ENCODE peak calls at places on chromosomes 7 and 10, in seven cellular contexts. One of them, this sample, is unnamed.

GRCh38 chr10:47405829-47406547 is 21.9 kb upstream of the ZNF488 start:
- DNase-seq in IMR-90: no peak
- DNase-seq in astrocyte: no peak
- DNase-seq in neural progenitor cell: no peak
- DNase-seq in uterus: peak; percentile 4
- DNase-seq in left ventricle myocardium inferior: no peak
- DNase-seq in transverse colon: no peak
- DNase-seq in this sample: no peak

GRCh38 chr10:2137549-2138174 is 400.3 kb upstream of the ADARB2 start:
- DNase-seq in astrocyte: no peak
- DNase-seq in transverse colon: no peak
- DNase-seq in uterus: no peak
- DNase-seq in neural progenitor cell: peak; percentile 49
- DNase-seq in IMR-90: no peak
- DNase-seq in left ventricle myocardium inferior: no peak
- DNase-seq in this sample: no peak

GRCh38 chr10:16195178-16195769 is 241.5 kb upstream of the PTER start:
- DNase-seq in neural progenitor cell: no peak
- DNase-seq in uterus: no peak
- DNase-seq in astrocyte: no peak
- DNase-seq in left ventricle myocardium inferior: no peak
- DNase-seq in IMR-90: no peak
- DNase-seq in transverse colon: no peak
- DNase-seq in this sample: no peak

GRCh38 chr7:128910569-128910945 is at the start of gene KCP:
- DNase-seq in left ventricle myocardium inferior: no peak
- DNase-seq in neural progenitor cell: peak; percentile 64
- DNase-seq in uterus: no peak
- DNase-seq in IMR-90: no peak
- DNase-seq in transverse colon: no peak
- DNase-seq in astrocyte: no peak
- DNase-seq in this sample: no peak

GRCh38 chr7:50369408-50370026 is 65.0 kb downstream of the IKZF1 start:
- DNase-seq in astrocyte: no peak
- DNase-seq in uterus: no peak
- DNase-seq in IMR-90: no peak
- DNase-seq in left ventricle myocardium inferior: no peak
- DNase-seq in neural progenitor cell: peak; percentile 76
- DNase-seq in transverse colon: no peak
- DNase-seq in this sample: no peak

GRCh38 chr7:99083733-99084132 is 60.2 kb downstream of the SMURF1 start:
- DNase-seq in uterus: no peak
- DNase-seq in neural progenitor cell: no peak
- DNase-seq in astrocyte: no peak
- DNase-seq in IMR-90: no peak
- DNase-seq in transverse colon: no peak
- DNase-seq in left ventricle myocardium inferior: no peak
- DNase-seq in this sample: no peak

GRCh38 chr7:129513546-129513945 is 11.2 kb downstream of the SMKR1 start:
- DNase-seq in left ventricle myocardium inferior: no peak
- DNase-seq in neural progenitor cell: no peak
- DNase-seq in astrocyte: no peak
- DNase-seq in IMR-90: no peak
- DNase-seq in uterus: no peak
- DNase-seq in transverse colon: no peak
- DNase-seq in this sample: no peak

GRCh38 chr10:81873932-81874816 is 820 bp upstream of the NRG3 start:
- DNase-seq in left ventricle myocardium inferior: peak; percentile 29
- DNase-seq in transverse colon: no peak
- DNase-seq in uterus: no peak
- DNase-seq in astrocyte: peak; percentile 12
- DNase-seq in IMR-90: no peak
- DNase-seq in neural progenitor cell: peak; percentile 95
- DNase-seq in this sample: no peak

GRCh38 chr10:93874309-93875031 is 19.3 kb upstream of the SLC35G1 start:
- DNase-seq in neural progenitor cell: no peak
- DNase-seq in IMR-90: no peak
- DNase-seq in astrocyte: no peak
- DNase-seq in left ventricle myocardium inferior: no peak
- DNase-seq in uterus: no peak
- DNase-seq in transverse colon: no peak
- DNase-seq in this sample: no peak

GRCh38 chr10:68223535-68224165 is 8.3 kb downstream of the ATOH7 start:
- DNase-seq in transverse colon: peak; percentile 27
- DNase-seq in IMR-90: no peak
- DNase-seq in left ventricle myocardium inferior: no peak
- DNase-seq in neural progenitor cell: peak; percentile 58
- DNase-seq in astrocyte: no peak
- DNase-seq in uterus: no peak
- DNase-seq in this sample: no peak

GRCh38 chr7:118907911-118908527 is 683.5 kb downstream of the ANKRD7 start:
- DNase-seq in transverse colon: no peak
- DNase-seq in neural progenitor cell: no peak
- DNase-seq in left ventricle myocardium inferior: no peak
- DNase-seq in astrocyte: no peak
- DNase-seq in IMR-90: no peak
- DNase-seq in uterus: no peak
- DNase-seq in this sample: no peak

GRCh38 chr7:10429516-10429915 is 544.2 kb upstream of the PHF14 start:
- DNase-seq in astrocyte: no peak
- DNase-seq in uterus: no peak
- DNase-seq in transverse colon: no peak
- DNase-seq in neural progenitor cell: peak; percentile 51
- DNase-seq in left ventricle myocardium inferior: no peak
- DNase-seq in IMR-90: no peak
- DNase-seq in this sample: no peak

GRCh38 chr10:80579849-80580645 is 42.3 kb downstream of the SH2D4B start:
- DNase-seq in transverse colon: no peak
- DNase-seq in left ventricle myocardium inferior: no peak
- DNase-seq in astrocyte: no peak
- DNase-seq in uterus: no peak
- DNase-seq in neural progenitor cell: no peak
- DNase-seq in IMR-90: no peak
- DNase-seq in this sample: no peak

GRCh38 chr7:47221826-47222225 is 360.1 kb downstream of the TNS3 start:
- DNase-seq in uterus: no peak
- DNase-seq in astrocyte: no peak
- DNase-seq in left ventricle myocardium inferior: no peak
- DNase-seq in transverse colon: no peak
- DNase-seq in IMR-90: peak; percentile 19
- DNase-seq in neural progenitor cell: no peak
- DNase-seq in this sample: no peak

GRCh38 chr7:97733276-97734206 is 1.7 kb downstream of the TAC1 start:
- DNase-seq in astrocyte: no peak
- DNase-seq in neural progenitor cell: peak; percentile 76
- DNase-seq in transverse colon: no peak
- DNase-seq in left ventricle myocardium inferior: no peak
- DNase-seq in uterus: peak; percentile 13
- DNase-seq in IMR-90: no peak
- DNase-seq in this sample: peak; percentile 8

DNA sequence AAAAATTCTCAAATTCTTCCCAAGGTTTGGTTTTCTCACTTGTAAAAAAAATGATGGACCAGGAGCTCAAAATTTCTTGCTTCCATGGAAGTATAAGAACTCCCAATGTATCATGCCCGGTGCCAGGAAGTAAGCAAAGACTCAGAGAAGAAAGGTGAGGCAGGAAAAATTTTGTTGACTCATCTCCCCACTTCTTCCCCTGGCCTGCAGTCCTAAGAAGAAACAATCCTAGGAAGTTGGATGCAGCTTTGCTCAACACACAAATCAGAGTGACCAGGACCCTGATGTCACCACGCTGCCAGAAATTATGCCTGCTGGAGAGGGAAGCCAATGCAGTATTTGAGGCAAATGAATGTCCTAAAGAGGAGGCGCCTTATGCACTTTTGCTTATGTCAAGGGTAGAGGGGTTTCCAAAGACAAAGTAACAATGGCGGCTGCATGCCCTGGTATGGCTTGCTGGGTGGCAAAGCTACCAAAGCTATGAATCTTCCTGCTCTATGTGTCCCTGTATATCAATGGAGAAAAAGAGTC is 163.6 kb downstream of the NEURL1 start:
- DNase-seq in left ventricle myocardium inferior: no peak
- DNase-seq in uterus: no peak
- DNase-seq in neural progenitor cell: no peak
- DNase-seq in IMR-90: no peak
- DNase-seq in transverse colon: no peak
- DNase-seq in astrocyte: no peak
- DNase-seq in this sample: no peak
- H3K4me1 ChIP-seq in left ventricle myocardium inferior: peaks cover 56% of the 10 kb centered on the region
- H3K4me1 ChIP-seq in uterus: peaks cover 22% of the 10 kb centered on the region
- H3K4me1 ChIP-seq in neural progenitor cell: peaks cover 30% of the 10 kb centered on the region
- H3K4me1 ChIP-seq in IMR-90: peaks cover 17% of the 10 kb centered on the region
- H3K4me1 ChIP-seq in transverse colon: peaks cover 40% of the 10 kb centered on the region
- H3K4me1 ChIP-seq in astrocyte: peaks cover 25% of the 10 kb centered on the region
- H3K4me1 ChIP-seq in this sample: peaks cover 55% of the 10 kb centered on the region

DNA sequence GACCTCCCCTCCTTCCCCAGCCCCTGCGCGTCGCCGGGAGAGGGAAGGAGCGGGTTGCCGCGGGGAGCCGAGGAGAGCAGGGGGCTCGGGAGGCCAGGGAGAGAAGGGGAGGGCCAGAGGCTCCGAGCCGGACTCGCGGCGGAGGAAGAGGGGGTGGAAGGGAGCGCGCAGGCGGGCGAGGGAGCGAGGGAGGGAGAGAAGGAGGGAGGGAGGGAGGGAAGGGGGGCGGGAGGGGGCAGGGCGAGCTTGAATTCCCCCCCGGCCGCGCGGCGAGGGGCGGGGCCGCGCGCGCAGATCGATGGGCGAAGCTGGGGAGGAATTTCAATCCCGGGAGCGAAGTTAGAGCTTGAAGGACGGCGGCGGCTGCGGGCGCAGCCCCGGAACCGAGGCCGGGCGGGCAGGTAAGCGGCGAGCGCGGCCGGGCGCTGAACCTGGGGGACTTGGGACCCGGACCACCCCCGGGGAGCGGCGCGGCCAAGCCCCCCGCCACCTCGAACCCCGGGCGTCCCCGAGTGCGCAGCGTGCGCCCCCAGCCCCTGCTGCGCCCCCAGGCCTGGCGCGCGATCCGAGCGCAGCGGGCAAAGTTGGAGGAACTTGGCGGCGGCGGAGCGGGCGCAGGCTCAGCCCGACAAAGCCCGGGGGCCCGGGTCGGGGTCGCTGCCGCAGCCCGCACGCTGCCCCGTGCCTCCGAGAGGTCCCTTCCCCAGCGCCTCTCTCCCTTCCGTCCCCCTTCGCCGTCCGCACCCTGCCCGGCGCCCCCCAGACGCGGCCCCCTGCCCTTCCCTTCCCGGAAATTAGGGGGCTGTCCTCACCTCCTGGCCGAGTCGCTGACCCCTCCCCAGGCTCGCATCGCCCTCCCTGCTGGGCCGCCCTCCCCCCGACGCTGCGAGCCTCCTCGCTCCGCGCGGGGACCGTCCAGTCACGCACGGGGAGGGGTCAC is at the start of gene ELFN1:
- DNase-seq in transverse colon: no peak
- DNase-seq in astrocyte: peak; percentile 47
- DNase-seq in left ventricle myocardium inferior: no peak
- DNase-seq in IMR-90: peak; percentile 36
- DNase-seq in uterus: no peak
- DNase-seq in neural progenitor cell: peak; percentile 93
- DNase-seq in this sample: peak; percentile 69
- H3K27me3 ChIP-seq in transverse colon: peaks cover 98% of the 10 kb centered on the region
- H3K27me3 ChIP-seq in astrocyte: peaks cover 9% of the 10 kb centered on the region
- H3K27me3 ChIP-seq in left ventricle myocardium inferior: peaks cover 91% of the 10 kb centered on the region
- H3K27me3 ChIP-seq in IMR-90: peaks cover 54% of the 10 kb centered on the region
- H3K27me3 ChIP-seq in uterus: no peaks in the 10 kb centered on the region
- H3K27me3 ChIP-seq in neural progenitor cell: peaks cover 92% of the 10 kb centered on the region
- H3K27me3 ChIP-seq in this sample: peaks cover 12% of the 10 kb centered on the region

DNA sequence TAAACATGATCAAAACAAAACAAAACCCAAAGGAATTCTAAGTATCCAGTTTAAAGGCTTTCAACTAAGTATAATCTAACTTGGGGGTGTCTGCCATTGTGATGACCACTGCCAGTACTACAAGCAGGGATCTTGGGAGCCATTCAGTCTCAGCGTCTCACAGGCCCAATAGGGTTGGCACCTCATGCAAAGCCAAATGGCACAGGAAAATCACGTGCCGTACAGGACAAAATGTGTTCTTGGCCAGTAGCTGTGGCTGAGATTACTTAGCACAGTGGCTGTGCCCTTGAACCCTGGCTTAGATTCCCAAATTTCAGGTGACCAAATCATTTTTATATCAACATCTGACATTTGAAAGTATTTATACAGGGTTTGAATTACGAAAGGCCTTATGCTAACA is 50.0 kb downstream of the DLD start:
- DNase-seq in uterus: no peak
- DNase-seq in transverse colon: no peak
- DNase-seq in astrocyte: no peak
- DNase-seq in neural progenitor cell: no peak
- DNase-seq in IMR-90: no peak
- DNase-seq in left ventricle myocardium inferior: no peak
- DNase-seq in this sample: no peak
- H3K4me1 ChIP-seq in uterus: peaks cover 6% of the 10 kb centered on the region
- H3K4me1 ChIP-seq in transverse colon: peaks cover 19% of the 10 kb centered on the region
- H3K4me1 ChIP-seq in astrocyte: peaks cover 42% of the 10 kb centered on the region
- H3K4me1 ChIP-seq in neural progenitor cell: peaks cover 21% of the 10 kb centered on the region
- H3K4me1 ChIP-seq in IMR-90: peaks cover 19% of the 10 kb centered on the region
- H3K4me1 ChIP-seq in left ventricle myocardium inferior: peaks cover 75% of the 10 kb centered on the region
- H3K4me1 ChIP-seq in this sample: peaks cover 58% of the 10 kb centered on the region

DNA sequence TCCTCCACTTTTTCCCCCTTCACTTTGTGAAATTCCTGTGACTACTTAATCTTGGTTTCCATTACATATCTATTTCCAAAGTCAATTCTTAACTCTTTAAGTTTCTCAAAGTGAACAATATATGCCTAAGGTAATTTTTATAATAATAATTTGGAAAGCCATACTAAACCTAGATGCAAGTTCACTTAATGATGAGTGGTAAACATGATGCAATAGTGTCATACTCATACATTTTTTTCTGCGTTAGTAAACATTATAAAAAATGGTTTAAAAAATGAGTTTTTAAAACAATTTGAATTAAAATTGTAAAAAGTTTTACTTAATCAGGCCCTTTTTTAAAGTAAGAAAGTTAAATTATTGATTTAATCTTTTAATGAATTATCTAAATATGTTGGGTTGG is 659.4 kb upstream of the FZD8 start:
- DNase-seq in astrocyte: no peak
- DNase-seq in left ventricle myocardium inferior: no peak
- DNase-seq in neural progenitor cell: no peak
- DNase-seq in transverse colon: no peak
- DNase-seq in uterus: no peak
- DNase-seq in IMR-90: no peak
- DNase-seq in this sample: no peak
- H3K27me3 ChIP-seq in astrocyte: no peaks in the 10 kb centered on the region
- H3K27me3 ChIP-seq in left ventricle myocardium inferior: no peaks in the 10 kb centered on the region
- H3K27me3 ChIP-seq in neural progenitor cell: no peaks in the 10 kb centered on the region
- H3K27me3 ChIP-seq in transverse colon: no peaks in the 10 kb centered on the region
- H3K27me3 ChIP-seq in uterus: no peaks in the 10 kb centered on the region
- H3K27me3 ChIP-seq in IMR-90: no peaks in the 10 kb centered on the region
- H3K27me3 ChIP-seq in this sample: no peaks in the 10 kb centered on the region

GRCh38 chr10:27526242-27526641 is 22.1 kb downstream of the RAB18 start:
- DNase-seq in neural progenitor cell: no peak
- DNase-seq in left ventricle myocardium inferior: no peak
- DNase-seq in astrocyte: no peak
- DNase-seq in transverse colon: no peak
- DNase-seq in IMR-90: no peak
- DNase-seq in uterus: no peak
- DNase-seq in this sample: no peak
- H3K4me1 ChIP-seq in neural progenitor cell: no peaks in the 10 kb centered on the region
- H3K4me1 ChIP-seq in left ventricle myocardium inferior: peaks cover 68% of the 10 kb centered on the region
- H3K4me1 ChIP-seq in astrocyte: no peaks in the 10 kb centered on the region
- H3K4me1 ChIP-seq in transverse colon: peaks cover 28% of the 10 kb centered on the region
- H3K4me1 ChIP-seq in IMR-90: peaks cover 3% of the 10 kb centered on the region
- H3K4me1 ChIP-seq in uterus: no peaks in the 10 kb centered on the region
- H3K4me1 ChIP-seq in this sample: peaks cover 34% of the 10 kb centered on the region

GRCh38 chr7:157687158-157687557 is 350.4 kb downstream of the DNAJB6 start:
- DNase-seq in neural progenitor cell: peak; percentile 4
- DNase-seq in uterus: no peak
- DNase-seq in left ventricle myocardium inferior: no peak
- DNase-seq in IMR-90: no peak
- DNase-seq in astrocyte: no peak
- DNase-seq in transverse colon: no peak
- DNase-seq in this sample: no peak
- H3K27me3 ChIP-seq in neural progenitor cell: peaks cover 97% of the 10 kb centered on the region
- H3K27me3 ChIP-seq in uterus: peaks cover 57% of the 10 kb centered on the region
- H3K27me3 ChIP-seq in left ventricle myocardium inferior: peaks cover 97% of the 10 kb centered on the region
- H3K27me3 ChIP-seq in IMR-90: peaks cover 30% of the 10 kb centered on the region
- H3K27me3 ChIP-seq in astrocyte: peaks cover 28% of the 10 kb centered on the region
- H3K27me3 ChIP-seq in transverse colon: peaks cover 96% of the 10 kb centered on the region
- H3K27me3 ChIP-seq in this sample: peaks cover 52% of the 10 kb centered on the region